ENCODE peak calls at places on chromosomes 1 and 21, in six cellular contexts. Z is neuronal stem cell; O is colonic mucosa; Y is hepatocyte; X is K562; T is CD4-positive, CD25-positive, alpha-beta regulatory T cell. E is an unnamed sample. For H3K4me1, the result is how much of the 10 kb centered on the place peaks cover.

GRCh38 chr1:89460348-89460747 is 64.3 kb upstream of the LRRC8B start:
- DNase-seq in Z (no peak), O (no peak), Y (no peak), X (no peak), T (peak), E (no peak)

GRCh38 chr21:20902511-20902910 is 95.7 kb upstream of the NCAM2 start:
- DNase-seq in Z (no peak), O (no peak), Y (no peak), X (no peak), T (no peak), E (no peak)

GRCh38 chr1:116498789-116499628 is 71.8 kb downstream of the CD58 start:
- DNase-seq in Z (peak), O (peak), Y (peak), X (peak), T (peak), E (peak)

GRCh38 chr1:38508272-38508671 is 351.3 kb downstream of the RRAGC start:
- DNase-seq in Z (no peak), O (no peak), Y (no peak), X (peak), T (no peak), E (no peak)

GRCh38 chr1:167987174-167987573 is 50.3 kb upstream of the MPC2 start:
- DNase-seq in Z (no peak), O (no peak), Y (no peak), X (no peak), T (no peak), E (no peak)

GRCh38 chr1:93348104-93348780 is 2.5 kb downstream of the DR1 start:
- DNase-seq in Z (no peak), O (no peak), Y (no peak), X (no peak), T (no peak), E (no peak)

GRCh38 chr1:113818585-113818984 is 6.3 kb upstream of the RSBN1 start:
- DNase-seq in Z (no peak), O (no peak), Y (no peak), X (peak), T (no peak), E (no peak)

GRCh38 chr1:20187103-20187812 is 940 bp upstream of the PLA2G2C start:
- DNase-seq in Z (no peak), O (peak), Y (no peak), X (peak), T (peak), E (peak)

GRCh38 chr1:151000408-151000807 is 6.3 kb downstream of the MINDY1 start:
- DNase-seq in Z (no peak), O (no peak), Y (no peak), X (no peak), T (no peak), E (no peak)

GRCh38 chr1:156599811-156600210 is 1.5 kb downstream of the GPATCH4 start:
- DNase-seq in Z (no peak), O (no peak), Y (no peak), X (peak), T (peak), E (no peak)

GRCh38 chr1:59057801-59058200 is 239.1 kb upstream of the FGGY start:
- DNase-seq in Z (no peak), O (no peak), Y (no peak), X (no peak), T (no peak), E (no peak)

GRCh38 chr1:17229379-17229778 is 19.5 kb upstream of the PADI3 start:
- DNase-seq in Z (no peak), O (peak), Y (no peak), X (no peak), T (no peak), E (no peak)

GRCh38 chr1:224182057-224182865 is 779 bp upstream of the DEGS1 start:
- DNase-seq in Z (no peak), O (peak), Y (no peak), X (peak), T (peak), E (no peak)

GRCh38 chr1:175197536-175197935 is 5.0 kb upstream of the KIAA0040 start:
- DNase-seq in Z (no peak), O (no peak), Y (peak), X (no peak), T (peak), E (no peak)

GRCh38 chr1:109391626-109392025 is 6.1 kb downstream of the SORT1 start:
- DNase-seq in Z (no peak), O (no peak), Y (no peak), X (no peak), T (no peak), E (no peak)

GRCh38 chr1:29849038-29849750 is 612.9 kb downstream of the PTPRU start:
- DNase-seq in Z (peak), O (peak), Y (peak), X (peak), T (peak), E (no peak)

GRCh38 chr1:24101796-24102580 is 9.9 kb downstream of the MYOM3 start:
- DNase-seq in Z (no peak), O (no peak), Y (peak), X (no peak), T (no peak), E (no peak)

GRCh38 chr1:217140041-217140901 is 417.0 kb upstream of the ESRRG start:
- DNase-seq in Z (peak), O (no peak), Y (no peak), X (no peak), T (no peak), E (no peak)

GRCh38 chr1:19356266-19356665 is 44.1 kb downstream of the SLC66A1 start:
- DNase-seq in Z (no peak), O (no peak), Y (no peak), X (no peak), T (no peak), E (no peak)

GRCh38 chr1:17233675-17234074 is 15.2 kb upstream of the PADI3 start:
- DNase-seq in Z (no peak), O (peak), Y (peak), X (no peak), T (no peak), E (no peak)

GRCh38 chr1:96519851-96520281 is 201.7 kb upstream of the PTBP2 start:
- DNase-seq in Z (peak), O (no peak), Y (no peak), X (no peak), T (no peak), E (no peak)

GRCh38 chr1:187570166-187570565 is 741.4 kb downstream of the PLA2G4A start:
- DNase-seq in Z (no peak), O (no peak), Y (no peak), X (no peak), T (no peak), E (no peak)

GRCh38 chr21:45506241-45506817 is 35.9 kb downstream of the SLC19A1 start:
- DNase-seq in Z (no peak), O (no peak), Y (no peak), X (peak), T (no peak), E (peak)

GRCh38 chr1:94153133-94153532 is 32.2 kb upstream of the ABCA4 start:
- DNase-seq in Z (no peak), O (no peak), Y (no peak), X (no peak), T (no peak), E (no peak)

GRCh38 chr1:217088521-217089221 is 365.4 kb upstream of the ESRRG start:
- DNase-seq in Z (no peak), O (no peak), Y (no peak), X (no peak), T (no peak), E (no peak)

GRCh38 chr1:15736035-15736665 is at the start of gene SLC25A34:
- DNase-seq in Z (no peak), O (peak), Y (no peak), X (no peak), T (no peak), E (peak)

GRCh38 chr1:106290805-106291537 is 765.5 kb upstream of the PRMT6 start:
- DNase-seq in Z (no peak), O (no peak), Y (no peak), X (no peak), T (no peak), E (no peak)

GRCh38 chr1:227541796-227542152 is 21.6 kb upstream of the ZNF678 start:
- DNase-seq in Z (peak), O (peak), Y (no peak), X (no peak), T (no peak), E (no peak)

GRCh38 chr1:192557841-192558595 is 17.6 kb upstream of the RGS1 start:
- DNase-seq in Z (no peak), O (no peak), Y (no peak), X (no peak), T (no peak), E (no peak)

GRCh38 chr21:41952568-41953248 is 1.1 kb downstream of the C2CD2 start:
- DNase-seq in Z (no peak), O (peak), Y (no peak), X (no peak), T (no peak), E (no peak)

GRCh38 chr1:11697188-11697892 is 5.8 kb downstream of the DRAXIN start:
- DNase-seq in Z (no peak), O (no peak), Y (no peak), X (peak), T (no peak), E (no peak)

GRCh38 chr1:43239484-43239883 is 30.3 kb upstream of the TMEM125 start:
- DNase-seq in Z (no peak), O (no peak), Y (no peak), X (no peak), T (peak), E (no peak)

GRCh38 chr1:159798893-159799292 is 3.3 kb upstream of the FCRL6 start:
- DNase-seq in Z (peak), O (peak), Y (peak), X (peak), T (peak), E (peak)

GRCh38 chr1:17207966-17208418 is 3.1 kb downstream of the PADI1 start:
- DNase-seq in Z (no peak), O (no peak), Y (no peak), X (peak), T (peak), E (no peak)

GRCh38 chr1:85801520-85801919 is 93.3 kb upstream of the ZNHIT6 start:
- DNase-seq in Z (no peak), O (no peak), Y (no peak), X (no peak), T (no peak), E (no peak)

GRCh38 chr1:84847253-84848247 is 45.5 kb downstream of the LPAR3 start:
- DNase-seq in Z (no peak), O (peak), Y (peak), X (peak), T (no peak), E (peak)

GRCh38 chr1:104987210-104987609 is 1237.5 kb downstream of the AMY1C start:
- DNase-seq in Z (no peak), O (no peak), Y (no peak), X (no peak), T (no peak), E (no peak)

GRCh38 chr1:1721201-1721600 is 3.0 kb downstream of the CDK11A start:
- DNase-seq in Z (no peak), O (no peak), Y (no peak), X (no peak), T (no peak), E (no peak)
- H3K4me3 ChIP-seq in Z (no peak), O (no peak), Y (no peak), X (no peak), T (no peak), E (no peak)

GRCh38 chr1:111927652-111928051 is 61.8 kb downstream of the KCND3 start:
- DNase-seq in Z (no peak), O (no peak), Y (no peak), X (no peak), T (no peak), E (no peak)

GRCh38 chr1:111923766-111924165 is 65.7 kb downstream of the KCND3 start:
- DNase-seq in Z (no peak), O (no peak), Y (no peak), X (no peak), T (no peak), E (no peak)

GRCh38 chr1:111928531-111928930 is 60.9 kb downstream of the KCND3 start:
- DNase-seq in Z (no peak), O (no peak), Y (no peak), X (no peak), T (no peak), E (no peak)

GRCh38 chr1:111921948-111922347 is 67.5 kb downstream of the KCND3 start:
- DNase-seq in Z (no peak), O (no peak), Y (no peak), X (no peak), T (no peak), E (no peak)

GRCh38 chr1:111924786-111925185 is 64.7 kb downstream of the KCND3 start:
- DNase-seq in Z (no peak), O (no peak), Y (no peak), X (no peak), T (no peak), E (no peak)
- H3K27ac ChIP-seq in Z (no peak), O (no peak), Y (no peak), X (no peak), T (no peak), E (no peak)

GRCh38 chr21:43308101-43308500 is 118.8 kb downstream of the SIK1 start:
- DNase-seq in Z (no peak), O (no peak), Y (no peak), X (no peak), T (no peak), E (peak)

GRCh38 chr21:43307677-43308070 is 119.3 kb downstream of the SIK1 start:
- DNase-seq in Z (no peak), O (no peak), Y (no peak), X (no peak), T (no peak), E (no peak)

GRCh38 chr21:43306391-43306790 is 120.5 kb downstream of the SIK1 start:
- DNase-seq in Z (no peak), O (no peak), Y (no peak), X (no peak), T (no peak), E (no peak)

GRCh38 chr21:43306911-43307676 is 119.8 kb downstream of the SIK1 start:
- DNase-seq in Z (no peak), O (no peak), Y (peak), X (peak), T (no peak), E (peak)

GRCh38 chr21:43308511-43309283 is 118.2 kb downstream of the SIK1 start:
- DNase-seq in Z (no peak), O (no peak), Y (no peak), X (no peak), T (no peak), E (peak)
- H3K4me1 ChIP-seq in Z (under half), O (under half), Y (under half), X (under half), T (under half), E (under half)

GRCh38 chr1:209802117-209802779 is 3.7 kb downstream of the IRF6 start:
- DNase-seq in Z (no peak), O (no peak), Y (no peak), X (no peak), T (no peak), E (no peak)
- H3K4me3 ChIP-seq in Z (no peak), O (no peak), Y (no peak), X (no peak), T (no peak), E (peak)

GRCh38 chr1:35319988-35320713 is 51.6 kb downstream of the ZMYM4 start:
- DNase-seq in Z (no peak), O (no peak), Y (no peak), X (no peak), T (no peak), E (no peak)

GRCh38 chr1:35326228-35326627 is 57.7 kb downstream of the ZMYM4 start:
- DNase-seq in Z (no peak), O (no peak), Y (no peak), X (no peak), T (no peak), E (no peak)

GRCh38 chr1:35320937-35321336 is 52.4 kb downstream of the ZMYM4 start:
- DNase-seq in Z (no peak), O (no peak), Y (no peak), X (no peak), T (no peak), E (no peak)

DNA sequence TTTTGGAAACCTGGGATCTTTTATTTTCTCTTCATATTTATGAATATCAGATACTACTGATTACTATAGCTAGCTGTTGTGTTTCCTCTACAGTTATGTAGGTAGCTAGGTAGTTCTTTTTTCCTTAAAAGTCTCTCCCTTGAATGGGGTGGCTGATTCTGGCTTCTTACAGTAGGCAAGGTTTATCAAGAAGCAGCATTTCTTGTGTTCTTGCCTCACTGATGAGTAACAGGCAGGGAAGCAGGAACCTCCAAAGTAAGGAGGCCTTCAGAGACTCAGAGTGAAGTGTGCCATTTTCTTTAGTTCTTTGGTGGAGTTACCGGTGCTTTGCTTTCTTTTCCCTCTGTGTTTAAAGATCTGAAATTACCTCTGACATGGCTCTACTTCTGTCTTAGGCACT is 56.0 kb downstream of the ZMYM4 start:
- DNase-seq in Z (no peak), O (no peak), Y (no peak), X (no peak), T (no peak), E (no peak)
- H3K27ac ChIP-seq in Z (no peak), O (no peak), Y (peak), X (no peak), T (no peak), E (no peak)

E was measured in right cardiac atrium.